ENCODE peak calls at places on chromosomes 7 and 10, in nine cellular contexts. G is activated CD4-positive, alpha-beta T cell treated with anti-CD3 and anti-CD28 coated beads for 24 hours; S is pancreas; I is Ammon's horn; N is effector CD4-positive, alpha-beta T cell; U is OCI-LY7; R is stimulated activated CD8-positive, alpha-beta memory T cell treated with anti-CD3 and anti-CD28 coated beads, Interleukin-7, amount 100 ng/mL, for 4 hours; X is brain microvascular endothelial cell; Y is naive B cell. C is an unnamed sample.

GRCh38 chr10:84214612-84215235 is 10.6 kb downstream of the LRIT2 start:
- DNase-seq in R (no peak), X (no peak), U (peak), G (peak), Y (no peak), S (no peak), N (no peak), I (peak), C (peak)

GRCh38 chr7:149664176-149664575 is 109.2 kb downstream of the ZNF467 start:
- DNase-seq in U (no peak), R (no peak), G (no peak), N (no peak), S (no peak), Y (no peak), X (no peak), I (no peak), C (no peak)

GRCh38 chr10:11318812-11319598 is 292.4 kb downstream of the USP6NL start:
- DNase-seq in G (no peak), X (no peak), U (no peak), S (no peak), R (no peak), N (no peak), I (no peak), Y (no peak), C (no peak)

GRCh38 chr10:86960003-86960862 is 1.8 kb downstream of the SNCG start:
- DNase-seq in R (no peak), Y (no peak), U (peak), S (no peak), I (no peak), X (peak), N (no peak), G (no peak), C (no peak)

GRCh38 chr7:22934473-22935065 is 79.4 kb downstream of the HYCC1 start:
- DNase-seq in Y (no peak), U (no peak), R (no peak), X (peak), I (no peak), S (no peak), N (no peak), G (no peak), C (no peak)

GRCh38 chr10:31926765-31927596 is 1.6 kb downstream of the ARHGAP12 start:
- DNase-seq in X (no peak), R (no peak), Y (no peak), U (no peak), S (no peak), I (peak), N (no peak), G (no peak), C (no peak)

GRCh38 chr10:5530412-5530806 is 5.6 kb downstream of the CALML3 start:
- DNase-seq in X (no peak), R (no peak), N (no peak), G (no peak), U (no peak), S (no peak), I (no peak), Y (no peak), C (no peak)

GRCh38 chr7:5139998-5140397 is 50.0 kb upstream of the WIPI2 start:
- DNase-seq in R (no peak), U (peak), N (no peak), I (peak), Y (no peak), X (peak), G (no peak), S (no peak), C (no peak)

GRCh38 chr10:114523876-114524275 is 119.6 kb upstream of the AFAP1L2 start:
- DNase-seq in R (no peak), N (no peak), U (peak), I (no peak), S (no peak), X (no peak), G (no peak), Y (no peak), C (no peak)

GRCh38 chr7:34133356-34133982 is 228.1 kb downstream of the BMPER start:
- DNase-seq in X (peak), I (peak), S (no peak), G (no peak), Y (no peak), N (no peak), R (no peak), U (no peak), C (no peak)

GRCh38 chr7:24917510-24918239 is 62.3 kb downstream of the OSBPL3 start:
- DNase-seq in S (no peak), R (no peak), X (peak), Y (no peak), U (no peak), I (no peak), G (no peak), N (no peak), C (no peak)

GRCh38 chr10:3951993-3952392 is 167.0 kb upstream of the KLF6 start:
- DNase-seq in U (no peak), G (no peak), R (no peak), X (no peak), N (no peak), S (peak), Y (no peak), I (no peak), C (no peak)

GRCh38 chr10:78821052-78821451 is 247.7 kb upstream of the ZMIZ1 start:
- DNase-seq in I (no peak), U (no peak), Y (no peak), N (no peak), S (no peak), G (no peak), X (no peak), R (no peak), C (no peak)

GRCh38 chr7:98892609-98893008 is 14.3 kb downstream of the TRRAP start:
- DNase-seq in Y (no peak), G (no peak), S (no peak), N (no peak), R (no peak), X (no peak), U (no peak), I (no peak), C (no peak)

GRCh38 chr7:122717356-122718089 is 14.8 kb upstream of the RNF148 start:
- DNase-seq in G (no peak), X (no peak), R (no peak), I (no peak), N (no peak), Y (no peak), U (no peak), S (no peak), C (no peak)

GRCh38 chr10:43369921-43370320 is 1.5 kb upstream of the FXYD4 start:
- DNase-seq in X (no peak), U (no peak), S (no peak), R (no peak), N (no peak), G (no peak), Y (no peak), I (no peak), C (no peak)

GRCh38 chr10:16919076-16919972 is 102.1 kb upstream of the RSU1 start:
- DNase-seq in I (no peak), X (no peak), S (no peak), R (no peak), Y (no peak), U (no peak), G (no peak), N (no peak), C (no peak)

GRCh38 chr7:74300951-74301350 is 11.7 kb downstream of the CLIP2 start:
- DNase-seq in X (no peak), G (no peak), U (no peak), Y (no peak), N (no peak), S (no peak), R (no peak), I (no peak), C (no peak)

GRCh38 chr10:104028146-104028545 is 57.5 kb downstream of the COL17A1 start:
- DNase-seq in I (peak), X (peak), N (no peak), U (peak), R (peak), Y (no peak), S (no peak), G (peak), C (no peak)

GRCh38 chr10:5159126-5159525 is 25.8 kb downstream of the AKR1C8 start:
- DNase-seq in S (no peak), I (no peak), X (no peak), R (no peak), G (no peak), N (no peak), Y (no peak), U (no peak), C (no peak)

GRCh38 chr10:21993360-21994001 is 10.0 kb downstream of the DNAJC1 start:
- DNase-seq in R (no peak), I (no peak), G (no peak), U (peak), X (no peak), N (no peak), S (no peak), Y (peak), C (no peak)

GRCh38 chr7:117946201-117946633 is 73.0 kb upstream of the CTTNBP2 start:
- DNase-seq in S (no peak), U (no peak), X (peak), G (no peak), N (no peak), R (no peak), I (no peak), Y (no peak), C (no peak)

GRCh38 chr7:30240401-30240800 is 44.0 kb upstream of the ZNRF2 start:
- DNase-seq in X (no peak), U (no peak), Y (no peak), S (no peak), R (no peak), I (no peak), N (no peak), G (no peak), C (no peak)

GRCh38 chr10:6722616-6723004 is 142.5 kb upstream of the PRKCQ start:
- DNase-seq in I (no peak), X (peak), S (no peak), N (no peak), G (no peak), R (no peak), U (no peak), Y (no peak), C (no peak)

GRCh38 chr10:11875499-11876281 is 52.5 kb downstream of the PROSER2 start:
- DNase-seq in N (no peak), G (no peak), I (no peak), S (peak), R (no peak), X (peak), U (no peak), Y (no peak), C (no peak)

GRCh38 chr7:36547361-36547760 is 157.7 kb downstream of the ANLN start:
- DNase-seq in N (no peak), U (no peak), S (no peak), R (no peak), X (no peak), G (no peak), Y (no peak), I (no peak), C (no peak)

GRCh38 chr7:4871056-4871680 is 9.3 kb upstream of the PAPOLB start:
- DNase-seq in Y (no peak), U (no peak), I (no peak), R (no peak), G (no peak), X (peak), N (no peak), S (no peak), C (no peak)

GRCh38 chr10:133215586-133215985 is 14.4 kb upstream of the UTF1 start:
- DNase-seq in G (no peak), Y (no peak), U (no peak), S (no peak), N (no peak), X (no peak), I (no peak), R (no peak), C (no peak)

GRCh38 chr7:42244828-42245227 is 7.8 kb upstream of the GLI3 start:
- DNase-seq in N (no peak), X (peak), U (no peak), S (no peak), I (no peak), Y (no peak), R (no peak), G (no peak), C (no peak)

GRCh38 chr7:23471090-23471859 is 984 bp upstream of the IGF2BP3 start:
- DNase-seq in S (no peak), G (no peak), N (peak), Y (no peak), I (no peak), X (peak), U (peak), R (no peak), C (no peak)

GRCh38 chr10:125231116-125231812 is 70.9 kb upstream of the CTBP2 start:
- DNase-seq in I (no peak), U (no peak), G (no peak), R (no peak), Y (no peak), X (peak), S (no peak), N (no peak), C (no peak)

GRCh38 chr10:59708816-59709471 is 706 bp downstream of the SLC16A9 start:
- DNase-seq in N (no peak), I (no peak), S (peak), R (no peak), U (no peak), X (no peak), G (no peak), Y (no peak), C (no peak)

GRCh38 chr7:50331564-50332208 is 27.2 kb downstream of the IKZF1 start:
- DNase-seq in N (no peak), Y (no peak), I (no peak), U (peak), G (no peak), R (no peak), S (no peak), X (no peak), C (no peak)

GRCh38 chr7:86295526-86295925 is 348.2 kb upstream of the GRM3 start:
- DNase-seq in S (no peak), X (no peak), R (no peak), Y (no peak), G (no peak), U (no peak), N (no peak), I (no peak), C (no peak)

GRCh38 chr7:114934074-114934473 is 12.2 kb downstream of the MDFIC start:
- DNase-seq in N (no peak), Y (no peak), S (no peak), R (no peak), U (no peak), G (no peak), X (no peak), I (no peak), C (no peak)

GRCh38 chr10:30366351-30366750 is 17.3 kb upstream of the MTPAP start:
- DNase-seq in X (no peak), R (no peak), N (no peak), U (no peak), Y (no peak), S (no peak), G (no peak), I (no peak), C (no peak)

GRCh38 chr7:50303082-50303893 is 1.2 kb upstream of the IKZF1 start:
- DNase-seq in X (no peak), R (no peak), I (no peak), Y (no peak), S (no peak), U (no peak), G (no peak), N (no peak), C (no peak)